ENCODE peak calls at places on chromosomes 13 and 19, in nine cellular contexts. One of them, this sample, is unnamed.

GRCh38 chr19:7250057-7250596 is 44.1 kb downstream of the INSR start:
- DNase-seq in activated CD8-positive, alpha-beta memory T cell treated with anti-CD3 and anti-CD28 coated beads, Interleukin-2, amount 50 U/mL, for 4 hours: no peak
- DNase-seq in sciatic nerve: no peak
- DNase-seq in fibroblast of the conjunctiva: no peak
- DNase-seq in kidney tubule cell: no peak
- DNase-seq in stimulated activated CD4-positive, alpha-beta T cell treated with anti-CD3 and anti-CD28 coated beads, Interleukin-12 subunit alpha, Interleukin-12 subunit beta, amount 100 ng/mL, for 48 hours: no peak
- DNase-seq in T-helper 17 cell: no peak
- DNase-seq in amniotic epithelial cell: no peak
- DNase-seq in effector CD4-positive, alpha-beta T cell: no peak
- DNase-seq in this sample: no peak

GRCh38 chr19:46480409-46480808 is 9.0 kb upstream of the PNMA8A start:
- DNase-seq in activated CD8-positive, alpha-beta memory T cell treated with anti-CD3 and anti-CD28 coated beads, Interleukin-2, amount 50 U/mL, for 4 hours: no peak
- DNase-seq in sciatic nerve: no peak
- DNase-seq in fibroblast of the conjunctiva: no peak
- DNase-seq in kidney tubule cell: no peak
- DNase-seq in stimulated activated CD4-positive, alpha-beta T cell treated with anti-CD3 and anti-CD28 coated beads, Interleukin-12 subunit alpha, Interleukin-12 subunit beta, amount 100 ng/mL, for 48 hours: no peak
- DNase-seq in T-helper 17 cell: no peak
- DNase-seq in amniotic epithelial cell: peak; percentile 65
- DNase-seq in effector CD4-positive, alpha-beta T cell: no peak
- DNase-seq in this sample: no peak

GRCh38 chr13:33487575-33488243 is 202.2 kb upstream of the STARD13 start:
- DNase-seq in activated CD8-positive, alpha-beta memory T cell treated with anti-CD3 and anti-CD28 coated beads, Interleukin-2, amount 50 U/mL, for 4 hours: no peak
- DNase-seq in sciatic nerve: no peak
- DNase-seq in fibroblast of the conjunctiva: peak; percentile 14
- DNase-seq in kidney tubule cell: peak; percentile 15
- DNase-seq in stimulated activated CD4-positive, alpha-beta T cell treated with anti-CD3 and anti-CD28 coated beads, Interleukin-12 subunit alpha, Interleukin-12 subunit beta, amount 100 ng/mL, for 48 hours: no peak
- DNase-seq in T-helper 17 cell: no peak
- DNase-seq in amniotic epithelial cell: peak; percentile 62
- DNase-seq in effector CD4-positive, alpha-beta T cell: no peak
- DNase-seq in this sample: no peak

GRCh38 chr13:107099661-107100060 is 531.7 kb upstream of the ARGLU1 start:
- DNase-seq in activated CD8-positive, alpha-beta memory T cell treated with anti-CD3 and anti-CD28 coated beads, Interleukin-2, amount 50 U/mL, for 4 hours: no peak
- DNase-seq in sciatic nerve: no peak
- DNase-seq in fibroblast of the conjunctiva: no peak
- DNase-seq in kidney tubule cell: peak; percentile 86
- DNase-seq in stimulated activated CD4-positive, alpha-beta T cell treated with anti-CD3 and anti-CD28 coated beads, Interleukin-12 subunit alpha, Interleukin-12 subunit beta, amount 100 ng/mL, for 48 hours: no peak
- DNase-seq in T-helper 17 cell: no peak
- DNase-seq in amniotic epithelial cell: peak; percentile 49
- DNase-seq in effector CD4-positive, alpha-beta T cell: no peak
- DNase-seq in this sample: no peak

GRCh38 chr13:75704194-75704941 is 68.2 kb downstream of the LMO7 start:
- DNase-seq in activated CD8-positive, alpha-beta memory T cell treated with anti-CD3 and anti-CD28 coated beads, Interleukin-2, amount 50 U/mL, for 4 hours: no peak
- DNase-seq in sciatic nerve: no peak
- DNase-seq in fibroblast of the conjunctiva: no peak
- DNase-seq in kidney tubule cell: peak; percentile 32
- DNase-seq in stimulated activated CD4-positive, alpha-beta T cell treated with anti-CD3 and anti-CD28 coated beads, Interleukin-12 subunit alpha, Interleukin-12 subunit beta, amount 100 ng/mL, for 48 hours: no peak
- DNase-seq in T-helper 17 cell: no peak
- DNase-seq in amniotic epithelial cell: peak; percentile 64
- DNase-seq in effector CD4-positive, alpha-beta T cell: no peak
- DNase-seq in this sample: no peak

GRCh38 chr13:30125422-30126073 is 181.8 kb downstream of the KATNAL1 start:
- DNase-seq in activated CD8-positive, alpha-beta memory T cell treated with anti-CD3 and anti-CD28 coated beads, Interleukin-2, amount 50 U/mL, for 4 hours: no peak
- DNase-seq in sciatic nerve: no peak
- DNase-seq in fibroblast of the conjunctiva: peak; percentile 93
- DNase-seq in kidney tubule cell: peak; percentile 64
- DNase-seq in stimulated activated CD4-positive, alpha-beta T cell treated with anti-CD3 and anti-CD28 coated beads, Interleukin-12 subunit alpha, Interleukin-12 subunit beta, amount 100 ng/mL, for 48 hours: no peak
- DNase-seq in T-helper 17 cell: no peak
- DNase-seq in amniotic epithelial cell: peak; percentile 99
- DNase-seq in effector CD4-positive, alpha-beta T cell: no peak
- DNase-seq in this sample: no peak

GRCh38 chr13:40389081-40389641 is 277.3 kb downstream of the FOXO1 start:
- DNase-seq in activated CD8-positive, alpha-beta memory T cell treated with anti-CD3 and anti-CD28 coated beads, Interleukin-2, amount 50 U/mL, for 4 hours: peak; percentile 41
- DNase-seq in sciatic nerve: no peak
- DNase-seq in fibroblast of the conjunctiva: no peak
- DNase-seq in kidney tubule cell: no peak
- DNase-seq in stimulated activated CD4-positive, alpha-beta T cell treated with anti-CD3 and anti-CD28 coated beads, Interleukin-12 subunit alpha, Interleukin-12 subunit beta, amount 100 ng/mL, for 48 hours: peak; percentile 22
- DNase-seq in T-helper 17 cell: no peak
- DNase-seq in amniotic epithelial cell: no peak
- DNase-seq in effector CD4-positive, alpha-beta T cell: peak; percentile 28
- DNase-seq in this sample: no peak

GRCh38 chr19:50639121-50640112 is at the start of gene SYT3:
- DNase-seq in activated CD8-positive, alpha-beta memory T cell treated with anti-CD3 and anti-CD28 coated beads, Interleukin-2, amount 50 U/mL, for 4 hours: peak; percentile 56
- DNase-seq in sciatic nerve: no peak
- DNase-seq in fibroblast of the conjunctiva: no peak
- DNase-seq in kidney tubule cell: peak; percentile 13
- DNase-seq in stimulated activated CD4-positive, alpha-beta T cell treated with anti-CD3 and anti-CD28 coated beads, Interleukin-12 subunit alpha, Interleukin-12 subunit beta, amount 100 ng/mL, for 48 hours: no peak
- DNase-seq in T-helper 17 cell: no peak
- DNase-seq in amniotic epithelial cell: peak; percentile 2
- DNase-seq in effector CD4-positive, alpha-beta T cell: peak; percentile 8
- DNase-seq in this sample: peak; percentile 93

GRCh38 chr13:41122838-41123237 is 9.8 kb downstream of the KBTBD6 start:
- DNase-seq in activated CD8-positive, alpha-beta memory T cell treated with anti-CD3 and anti-CD28 coated beads, Interleukin-2, amount 50 U/mL, for 4 hours: no peak
- DNase-seq in sciatic nerve: no peak
- DNase-seq in fibroblast of the conjunctiva: no peak
- DNase-seq in kidney tubule cell: peak; percentile 24
- DNase-seq in stimulated activated CD4-positive, alpha-beta T cell treated with anti-CD3 and anti-CD28 coated beads, Interleukin-12 subunit alpha, Interleukin-12 subunit beta, amount 100 ng/mL, for 48 hours: no peak
- DNase-seq in T-helper 17 cell: no peak
- DNase-seq in amniotic epithelial cell: peak; percentile 23
- DNase-seq in effector CD4-positive, alpha-beta T cell: no peak
- DNase-seq in this sample: no peak

GRCh38 chr13:81686877-81687276 is 1346.0 kb upstream of the SPRY2 start:
- DNase-seq in activated CD8-positive, alpha-beta memory T cell treated with anti-CD3 and anti-CD28 coated beads, Interleukin-2, amount 50 U/mL, for 4 hours: no peak
- DNase-seq in sciatic nerve: no peak
- DNase-seq in fibroblast of the conjunctiva: peak; percentile 3
- DNase-seq in kidney tubule cell: peak; percentile 45
- DNase-seq in stimulated activated CD4-positive, alpha-beta T cell treated with anti-CD3 and anti-CD28 coated beads, Interleukin-12 subunit alpha, Interleukin-12 subunit beta, amount 100 ng/mL, for 48 hours: no peak
- DNase-seq in T-helper 17 cell: no peak
- DNase-seq in amniotic epithelial cell: peak; percentile 9
- DNase-seq in effector CD4-positive, alpha-beta T cell: no peak
- DNase-seq in this sample: no peak